ENCODE peak calls at places on chromosomes 7 and 10, in ten cellular contexts. U is brain microvascular endothelial cell, Q is Panc1, S is fibroblast of pulmonary artery, J is fibroblast of lung, L is left ventricle myocardium inferior, X is esophagus muscularis mucosa, M is foreskin fibroblast, C is astrocyte of the spinal cord, I is lower leg skin. V is an unnamed sample.

GRCh38 chr7:107068156-107068555 is 23.7 kb downstream of the PRKAR2B start:
- DNase-seq in X (no peak), I (no peak), M (peak; percentile 9), J (no peak), S (no peak), U (no peak), Q (no peak), L (no peak), C (peak; percentile 12), V (peak; percentile 17)

GRCh38 chr10:26410356-26410755 is 27.8 kb upstream of the APBB1IP start:
- DNase-seq in L (no peak), U (no peak), I (no peak), Q (no peak), S (no peak), X (peak; percentile 79), C (no peak), M (no peak), J (no peak), V (no peak)

GRCh38 chr10:124559372-124560132 is 97.9 kb downstream of the LHPP start:
- DNase-seq in M (no peak), L (no peak), Q (no peak), C (no peak), I (no peak), X (no peak), S (no peak), U (no peak), J (no peak), V (no peak)

GRCh38 chr7:137851361-137851945 is 4.7 kb upstream of the DGKI start:
- DNase-seq in C (no peak), Q (no peak), I (no peak), M (peak; percentile 62), J (peak; percentile 25), X (no peak), L (no peak), U (no peak), S (no peak), V (peak; percentile 76)

GRCh38 chr10:77583527-77583926 is 54.1 kb downstream of the KCNMA1 start:
- DNase-seq in S (no peak), M (no peak), I (no peak), X (no peak), L (no peak), U (no peak), Q (no peak), J (no peak), C (no peak), V (no peak)

GRCh38 chr10:25059990-25060389 is 43.6 kb downstream of the THNSL1 start:
- DNase-seq in C (peak; percentile 90), L (peak; percentile 18), M (peak; percentile 84), I (peak; percentile 66), U (peak; percentile 90), J (peak; percentile 51), X (no peak), S (peak; percentile 93), Q (no peak), V (peak; percentile 91)

GRCh38 chr10:57362811-57363210 is 904.9 kb downstream of the IPMK start:
- DNase-seq in M (no peak), C (no peak), Q (no peak), S (no peak), L (no peak), X (no peak), U (no peak), I (no peak), J (no peak), V (no peak)

GRCh38 chr7:132782777-132783633 is 206.7 kb upstream of the PLXNA4 start:
- DNase-seq in C (peak; percentile 92), Q (no peak), I (no peak), M (peak; percentile 94), S (peak; percentile 19), L (no peak), U (peak; percentile 40), X (no peak), J (peak; percentile 84), V (peak; percentile 99)

GRCh38 chr7:70569335-70569819 is 562.6 kb upstream of the GALNT17 start:
- DNase-seq in U (no peak), J (no peak), Q (no peak), C (no peak), X (no peak), I (no peak), M (no peak), L (no peak), S (no peak), V (no peak)

GRCh38 chr7:69919712-69920111 is 321.4 kb downstream of the AUTS2 start:
- DNase-seq in U (no peak), L (no peak), S (no peak), M (no peak), X (no peak), I (no peak), J (no peak), Q (no peak), C (no peak), V (no peak)

GRCh38 chr7:101442426-101443070 is 79.9 kb downstream of the COL26A1 start:
- DNase-seq in C (no peak), Q (no peak), X (no peak), L (no peak), S (no peak), U (peak; percentile 14), M (no peak), I (no peak), J (no peak), V (no peak)

GRCh38 chr7:108067844-108068243 is 62.3 kb downstream of the LAMB4 start:
- DNase-seq in I (no peak), U (no peak), C (no peak), M (no peak), Q (no peak), X (no peak), L (no peak), S (no peak), J (no peak), V (no peak)

GRCh38 chr7:51477819-51478218 is 161.2 kb upstream of the COBL start:
- DNase-seq in M (no peak), I (no peak), X (peak; percentile 60), L (no peak), U (no peak), C (no peak), S (no peak), Q (no peak), J (no peak), V (no peak)

GRCh38 chr7:139224219-139224618 is 6.8 kb upstream of the UBN2 start:
- DNase-seq in M (no peak), S (no peak), X (no peak), I (no peak), Q (no peak), L (no peak), U (no peak), C (no peak), J (no peak), V (no peak)

GRCh38 chr10:80156216-80156615 is 23.7 kb downstream of the PLAC9 start:
- DNase-seq in Q (no peak), C (no peak), U (no peak), X (no peak), S (no peak), M (peak; percentile 58), L (no peak), J (no peak), I (no peak), V (peak; percentile 77)

GRCh38 chr7:24911213-24911603 is 68.8 kb downstream of the OSBPL3 start:
- DNase-seq in L (no peak), J (no peak), C (no peak), X (no peak), U (no peak), S (no peak), I (no peak), Q (no peak), M (no peak), V (no peak)

GRCh38 chr10:45376364-45376801 is 2.4 kb downstream of the ALOX5 start:
- DNase-seq in L (no peak), X (no peak), J (no peak), I (no peak), S (no peak), C (no peak), Q (no peak), U (no peak), M (no peak), V (no peak)

GRCh38 chr10:75678527-75678926 is 247.1 kb downstream of the LRMDA start:
- DNase-seq in U (no peak), S (no peak), L (no peak), Q (no peak), J (no peak), X (no peak), I (no peak), C (no peak), M (no peak), V (no peak)

GRCh38 chr10:114043532-114044250 is at the start of gene ADRB1:
- DNase-seq in U (peak; percentile 24), L (peak; percentile 96), J (peak; percentile 25), S (no peak), X (peak; percentile 95), I (peak; percentile 72), Q (no peak), C (peak; percentile 58), M (peak; percentile 79), V (peak; percentile 19)
- H3K4me3 ChIP-seq in U (peak within 1 kb of the TSS; percentile 52), L (peak within 1 kb of the TSS; percentile 77), J (no peak within 1 kb of the TSS), S (peak within 1 kb of the TSS; percentile 14), X (peak within 1 kb of the TSS; percentile 69), I (peak within 1 kb of the TSS; percentile 51), Q (peak within 1 kb of the TSS; percentile 89), C (peak within 1 kb of the TSS; percentile 39), M (peak within 1 kb of the TSS; percentile 26), V (peak within 1 kb of the TSS; percentile 37)

DNA sequence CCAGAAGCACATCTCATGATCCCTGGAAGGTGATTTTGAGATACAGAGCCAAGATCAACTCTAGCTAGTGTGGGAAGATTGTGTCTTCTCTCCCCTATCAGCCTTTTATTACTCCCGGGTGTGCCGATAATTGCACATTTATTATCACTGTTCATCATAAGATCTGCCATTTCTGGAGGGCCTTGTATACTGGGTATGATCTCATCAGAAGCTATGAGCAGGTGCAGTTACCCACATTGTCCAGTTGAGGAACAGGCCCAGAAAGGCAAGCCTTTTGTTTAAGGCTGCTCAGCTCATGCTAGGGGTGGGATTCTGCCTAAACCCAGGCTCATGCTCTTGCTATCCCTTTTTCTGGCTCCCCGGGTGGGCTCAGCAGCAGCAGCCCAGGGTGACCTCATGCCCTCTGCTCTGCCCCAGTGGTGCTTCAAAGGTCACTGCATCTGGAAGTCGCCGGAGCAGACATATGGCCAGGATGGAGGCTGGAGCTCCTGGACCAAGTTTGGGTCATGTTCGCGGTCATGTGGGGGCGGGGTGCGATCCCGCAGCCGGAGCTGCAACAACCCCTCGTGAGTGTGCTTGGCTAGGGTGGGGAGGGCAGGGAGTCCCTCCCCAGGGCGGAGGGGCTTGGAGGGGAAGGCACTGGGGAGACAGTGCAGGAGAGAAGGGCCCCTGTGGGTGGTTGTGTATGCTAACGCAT is 46.6 kb downstream of the TBATA start:
- DNase-seq in S (no peak), I (no peak), U (no peak), X (no peak), J (no peak), C (no peak), M (no peak), L (peak; percentile 7), Q (no peak), V (no peak)
- TF ChIP-seq CTCF in S (no peak), I (no peak), U (peak; percentile 29), X (no peak), J (no peak), C (peak; percentile 7), M (no peak), L (no peak), Q (no peak), V (no peak)

GRCh38 chr10:4678023-4678950 is 147.7 kb upstream of the AKR1E2 start:
- DNase-seq in M (peak; percentile 75), C (peak; percentile 91), L (no peak), J (peak; percentile 91), Q (peak; percentile 87), X (no peak), U (peak; percentile 81), I (no peak), S (peak; percentile 93), V (peak; percentile 74)
- H3K4me3 ChIP-seq in M (no peak overlapping the region), C (peak overlapping the region; percentile 8), L (no peak overlapping the region), J (no peak overlapping the region), Q (no peak overlapping the region), X (no peak overlapping the region), U (peak overlapping the region; percentile 40), I (no peak overlapping the region), S (peak overlapping the region; percentile 44), V (no peak overlapping the region)

GRCh38 chr7:67618569-67619543 is 622.2 kb downstream of the TYW1 start:
- DNase-seq in J (no peak), Q (no peak), X (no peak), L (peak; percentile 19), U (no peak), I (no peak), M (no peak), C (no peak), S (no peak), V (peak; percentile 12)
- TF ChIP-seq CTCF in J (no peak), Q (no peak), X (no peak), L (peak; percentile 18), U (no peak), I (no peak), M (no peak), C (no peak), S (no peak), V (no peak)

V was measured in AG10803.